ENCODE peak calls at places on chromosomes 6 and 20, in four cellular contexts. D is astrocyte of the cerebellum; A is NCI-H460; E is stimulated activated CD4-positive, alpha-beta T cell treated with anti-CD3 and anti-CD28 coated beads, Interleukin-2, amount 100 ng/mL, for 24 hours. V is an unnamed sample.

GRCh38 chr6:3266170-3266569 is 7.4 kb downstream of the PSMG4 start:
- DNase-seq in D (no peak), A (no peak), E (no peak), V (no peak)

GRCh38 chr20:15236812-15237211 is 899.4 kb upstream of the FLRT3 start:
- DNase-seq in D (no peak), A (peak), E (no peak), V (no peak)

GRCh38 chr6:14026831-14027539 is 90.6 kb upstream of the CD83 start:
- DNase-seq in D (no peak), A (no peak), E (no peak), V (no peak)

GRCh38 chr20:49630396-49630951 is 62.5 kb upstream of the PTGIS start:
- DNase-seq in D (no peak), A (no peak), E (no peak), V (no peak)

GRCh38 chr20:63739129-63740069 is at the start of gene SLC2A4RG:
- DNase-seq in D (no peak), A (peak), E (peak), V (no peak)

GRCh38 chr6:101509556-101509955 is 116.0 kb downstream of the GRIK2 start:
- DNase-seq in D (no peak), A (no peak), E (no peak), V (no peak)

GRCh38 chr6:26660096-26660425 is 515 bp upstream of the ZNF322 start:
- DNase-seq in D (peak), A (peak), E (no peak), V (no peak)

GRCh38 chr20:1893721-1894470 is 1.3 kb upstream of the SIRPA start:
- DNase-seq in D (no peak), A (no peak), E (no peak), V (no peak)

GRCh38 chr6:132661906-132662305 is 2.9 kb upstream of the TAAR1 start:
- DNase-seq in D (no peak), A (no peak), E (no peak), V (no peak)

GRCh38 chr20:17558154-17558940 is 11.5 kb upstream of the DSTN start:
- DNase-seq in D (no peak), A (peak), E (peak), V (peak)

GRCh38 chr20:7031222-7031621 is 263.7 kb downstream of the BMP2 start:
- DNase-seq in D (no peak), A (no peak), E (no peak), V (no peak)

GRCh38 chr6:33118525-33119123 is 42.8 kb downstream of the HLA-DPB1 start:
- DNase-seq in D (peak), A (peak), E (no peak), V (peak)

V was measured in AG04450.